ENCODE peak calls at places on chromosome 18, in six cellular contexts. F is left ventricle myocardium inferior, G is aorta, X is tibial artery, W is adrenal gland, U is uterus. H is an unnamed sample.

GRCh38 chr18:3903341-3903740 is 453.4 kb downstream of the TGIF1 start:
- DNase-seq in X (no peak), G (no peak), W (no peak), F (no peak), U (no peak), H (no peak)

GRCh38 chr18:74065366-74065765 is 82.3 kb downstream of the FBXO15 start:
- DNase-seq in W (no peak), F (no peak), U (no peak), X (no peak), G (no peak), H (no peak)

GRCh38 chr18:4433762-4434161 is 21.3 kb downstream of the DLGAP1 start:
- DNase-seq in G (no peak), X (no peak), W (no peak), F (no peak), U (no peak), H (no peak)

GRCh38 chr18:44801796-44802195 is 121.1 kb downstream of the SETBP1 start:
- DNase-seq in G (no peak), W (no peak), X (no peak), U (no peak), F (no peak), H (no peak)

GRCh38 chr18:33097126-33097525 is 324.3 kb upstream of the KLHL14 start:
- DNase-seq in F (no peak), W (no peak), U (no peak), G (no peak), X (no peak), H (peak; percentile 5)

GRCh38 chr18:3139406-3139805 is 80.4 kb downstream of the MYOM1 start:
- DNase-seq in X (no peak), W (no peak), F (peak; percentile 42), G (no peak), U (no peak), H (no peak)

GRCh38 chr18:9741821-9742541 is 33.9 kb downstream of the RAB31 start:
- DNase-seq in W (no peak), G (peak; percentile 87), X (no peak), F (no peak), U (no peak), H (peak; percentile 65)

GRCh38 chr18:73979742-73980141 is 167.9 kb downstream of the FBXO15 start:
- DNase-seq in W (no peak), G (no peak), U (no peak), X (no peak), F (no peak), H (no peak)

GRCh38 chr18:52422985-52423601 is 83.1 kb downstream of the DCC start:
- DNase-seq in W (no peak), U (no peak), F (no peak), X (no peak), G (no peak), H (no peak)

GRCh38 chr18:39561136-39561535 is 1995.5 kb upstream of the CELF4 start:
- DNase-seq in G (no peak), U (no peak), X (no peak), F (no peak), W (no peak), H (no peak)

GRCh38 chr18:75586576-75586975 is 159.1 kb upstream of the SMIM21 start:
- DNase-seq in U (no peak), F (no peak), X (no peak), W (no peak), G (no peak), H (no peak)

GRCh38 chr18:74905245-74905644 is 303.7 kb downstream of the PTGR3 start:
- DNase-seq in G (no peak), U (no peak), X (no peak), W (peak; percentile 70), F (peak; percentile 19), H (peak; percentile 62)

GRCh38 chr18:14928396-14928795 is 180.4 kb downstream of the ANKRD30B start:
- DNase-seq in U (no peak), F (no peak), G (no peak), X (no peak), W (no peak), H (no peak)

GRCh38 chr18:8959551-8960135 is 142.9 kb upstream of the NDUFV2 start:
- DNase-seq in U (no peak), F (no peak), X (no peak), W (no peak), G (no peak), H (no peak)

GRCh38 chr18:22286576-22286975 is 117.2 kb downstream of the GATA6 start:
- DNase-seq in W (no peak), F (no peak), X (peak; percentile 42), U (no peak), G (no peak), H (peak; percentile 69)

GRCh38 chr18:60027397-60027796 is 127.6 kb downstream of the PMAIP1 start:
- DNase-seq in X (no peak), U (no peak), F (no peak), G (no peak), W (no peak), H (no peak)

GRCh38 chr18:79573921-79574491 is 105.6 kb upstream of the CTDP1 start:
- DNase-seq in G (peak; percentile 67), X (no peak), F (no peak), W (no peak), U (peak; percentile 9), H (peak; percentile 49)

GRCh38 chr18:72672364-72673151 is 128.4 kb upstream of the CBLN2 start:
- DNase-seq in W (no peak), U (no peak), X (no peak), G (no peak), F (no peak), H (no peak)

GRCh38 chr18:10119528-10119927 is 205.7 kb downstream of the VAPA start:
- DNase-seq in X (no peak), G (no peak), F (no peak), W (no peak), U (no peak), H (no peak)

GRCh38 chr18:28204154-28204553 is 27.2 kb upstream of the CDH2 start:
- DNase-seq in U (no peak), G (no peak), F (no peak), X (no peak), W (no peak), H (no peak)

GRCh38 chr18:56511996-56512395 is 126.4 kb downstream of the TXNL1 start:
- DNase-seq in W (no peak), G (no peak), F (no peak), X (no peak), U (no peak), H (no peak)

GRCh38 chr18:48430162-48430561 is 21.0 kb upstream of the ZBTB7C start:
- DNase-seq in W (no peak), F (no peak), X (no peak), U (no peak), G (no peak), H (no peak)

GRCh38 chr18:48422947-48423378 is 13.8 kb upstream of the ZBTB7C start:
- DNase-seq in F (no peak), U (no peak), X (no peak), G (no peak), W (no peak), H (no peak)

GRCh38 chr18:48433541-48433940 is 24.4 kb upstream of the ZBTB7C start:
- DNase-seq in F (no peak), W (no peak), G (no peak), X (no peak), U (no peak), H (no peak)

DNA sequence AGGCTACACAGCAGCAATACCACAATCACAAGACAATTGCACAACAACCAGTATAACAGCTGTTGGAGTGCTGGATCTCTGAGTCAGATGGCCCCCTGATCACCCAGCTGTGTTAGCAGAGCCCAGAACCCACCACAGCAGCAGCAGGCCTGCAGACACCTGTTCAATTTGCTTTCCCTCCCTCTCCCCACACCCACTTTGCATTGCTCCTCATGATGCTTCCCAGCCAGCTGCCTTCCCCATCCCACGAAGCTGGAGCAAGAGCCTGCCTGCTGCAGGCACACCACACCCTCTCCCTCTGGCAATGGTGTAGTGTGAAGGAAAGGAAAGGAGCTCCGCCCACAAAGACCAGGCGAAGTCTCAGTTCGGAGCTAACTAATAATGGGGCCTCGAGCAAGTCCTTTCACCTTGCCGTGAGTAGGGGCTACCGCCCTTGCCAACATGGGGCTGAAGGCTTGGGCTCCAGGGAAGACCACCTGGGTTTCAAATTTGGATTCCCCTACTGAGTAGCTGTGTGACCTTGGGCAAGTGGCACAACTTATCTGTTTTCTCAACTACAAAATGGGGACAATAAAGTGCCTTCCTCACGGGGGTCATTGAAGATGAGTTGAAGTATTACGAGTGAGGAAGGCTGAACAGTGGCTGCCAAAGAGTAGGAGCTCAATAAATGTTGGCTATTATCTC is 19.5 kb upstream of the ZBTB7C start:
- DNase-seq in X (no peak), F (no peak), U (no peak), W (no peak), G (no peak), H (no peak)
- H3K27me3 ChIP-seq in X (no peaks in the 10 kb centered on the region), F (peaks cover 54% of the 10 kb centered on the region), U (no peaks in the 10 kb centered on the region), W (no peaks in the 10 kb centered on the region), G (no peaks in the 10 kb centered on the region), H (peaks cover 2% of the 10 kb centered on the region)

GRCh38 chr18:57809190-57809589 is 6.1 kb upstream of the ATP8B1 start:
- DNase-seq in W (no peak), X (no peak), F (no peak), U (no peak), G (no peak), H (no peak)

GRCh38 chr18:57806201-57806890 is 3.2 kb upstream of the ATP8B1 start:
- DNase-seq in G (no peak), W (no peak), X (no peak), F (no peak), U (no peak), H (no peak)

GRCh38 chr18:57805117-57805516 is 2.0 kb upstream of the ATP8B1 start:
- DNase-seq in U (no peak), G (no peak), X (no peak), F (no peak), W (no peak), H (no peak)

GRCh38 chr18:57806891-57807280 is 3.8 kb upstream of the ATP8B1 start:
- DNase-seq in U (no peak), X (peak; percentile 60), F (no peak), W (peak; percentile 88), G (no peak), H (no peak)

GRCh38 chr18:57807336-57808117 is 4.4 kb upstream of the ATP8B1 start:
- DNase-seq in U (no peak), W (no peak), G (no peak), F (no peak), X (no peak), H (no peak)
- H3K4me3 ChIP-seq in U (no peak overlapping the region), W (no peak overlapping the region), G (no peak overlapping the region), F (no peak overlapping the region), X (no peak overlapping the region), H (no peak overlapping the region)

GRCh38 chr18:23585897-23586248 is 433 bp downstream of the NPC1 start:
- DNase-seq in F (no peak), X (no peak), G (no peak), W (no peak), U (no peak), H (no peak)

GRCh38 chr18:23584019-23584970 is 2.0 kb downstream of the NPC1 start:
- DNase-seq in G (no peak), W (no peak), U (no peak), X (no peak), F (no peak), H (no peak)

GRCh38 chr18:23585007-23585871 is 1.1 kb downstream of the NPC1 start:
- DNase-seq in X (no peak), U (peak; percentile 25), G (no peak), W (peak; percentile 69), F (no peak), H (peak; percentile 26)

GRCh38 chr18:23580677-23581367 is 5.5 kb downstream of the NPC1 start:
- DNase-seq in W (no peak), U (no peak), F (no peak), X (no peak), G (no peak), H (no peak)

GRCh38 chr18:23583071-23583865 is 3.0 kb downstream of the NPC1 start:
- DNase-seq in G (no peak), X (no peak), F (no peak), U (no peak), W (no peak), H (no peak)
- H3K4me1 ChIP-seq in G (peaks cover 6% of the 10 kb centered on the region), X (peaks cover 68% of the 10 kb centered on the region), F (peaks cover 74% of the 10 kb centered on the region), U (peaks cover 6% of the 10 kb centered on the region), W (peaks cover 6% of the 10 kb centered on the region), H (peaks cover 13% of the 10 kb centered on the region)

GRCh38 chr18:54981076-54981475 is 21.8 kb upstream of the CCDC68 start:
- DNase-seq in X (no peak), U (no peak), F (no peak), G (no peak), W (no peak), H (no peak)
- H3K27me3 ChIP-seq in X (no peaks in the 10 kb centered on the region), U (no peaks in the 10 kb centered on the region), F (no peaks in the 10 kb centered on the region), G (no peaks in the 10 kb centered on the region), W (no peaks in the 10 kb centered on the region), H (no peaks in the 10 kb centered on the region)

H was measured in right cardiac atrium.